ENCODE peak calls at places on chromosomes 12 and 14, in five cellular contexts. One of them, this sample, is unnamed.

GRCh38 chr12:131422185-131422515 is 288.7 kb upstream of the SFSWAP start:
- DNase-seq in GM23338: no peak
- DNase-seq in stomach: no peak
- DNase-seq in AG04450: no peak
- DNase-seq in CD8-positive, alpha-beta memory T cell: no peak
- DNase-seq in this sample: no peak

GRCh38 chr14:20612403-20612802 is 21.2 kb upstream of the RNASE12 start:
- DNase-seq in AG04450: no peak
- DNase-seq in GM23338: no peak
- DNase-seq in stomach: no peak
- DNase-seq in CD8-positive, alpha-beta memory T cell: no peak
- DNase-seq in this sample: no peak

GRCh38 chr12:113858828-113859386 is 107.2 kb downstream of the RBM19 start:
- DNase-seq in AG04450: no peak
- DNase-seq in GM23338: no peak
- DNase-seq in stomach: no peak
- DNase-seq in CD8-positive, alpha-beta memory T cell: no peak
- DNase-seq in this sample: no peak

GRCh38 chr12:69657376-69658137 is 41.5 kb downstream of the BEST3 start:
- DNase-seq in CD8-positive, alpha-beta memory T cell: no peak
- DNase-seq in stomach: no peak
- DNase-seq in AG04450: no peak
- DNase-seq in GM23338: no peak
- DNase-seq in this sample: no peak

GRCh38 chr12:62805517-62805916 is 129.4 kb downstream of the PPM1H start:
- DNase-seq in CD8-positive, alpha-beta memory T cell: no peak
- DNase-seq in GM23338: no peak
- DNase-seq in stomach: no peak
- DNase-seq in AG04450: no peak
- DNase-seq in this sample: no peak

GRCh38 chr12:116319316-116319715 is 41.8 kb upstream of the MED13L start:
- DNase-seq in stomach: no peak
- DNase-seq in CD8-positive, alpha-beta memory T cell: no peak
- DNase-seq in AG04450: no peak
- DNase-seq in GM23338: no peak
- DNase-seq in this sample: no peak

GRCh38 chr14:73717247-73717646 is 3.1 kb upstream of the PNMA1 start:
- DNase-seq in GM23338: no peak
- DNase-seq in AG04450: no peak
- DNase-seq in stomach: no peak
- DNase-seq in CD8-positive, alpha-beta memory T cell: no peak
- DNase-seq in this sample: no peak

GRCh38 chr12:5078423-5078822 is 34.7 kb downstream of the KCNA5 start:
- DNase-seq in stomach: no peak
- DNase-seq in AG04450: no peak
- DNase-seq in GM23338: no peak
- DNase-seq in CD8-positive, alpha-beta memory T cell: no peak
- DNase-seq in this sample: no peak

GRCh38 chr14:100666403-100666802 is 60.3 kb upstream of the DLK1 start:
- DNase-seq in AG04450: no peak
- DNase-seq in GM23338: no peak
- DNase-seq in stomach: no peak
- DNase-seq in CD8-positive, alpha-beta memory T cell: no peak
- DNase-seq in this sample: no peak

GRCh38 chr12:27843714-27844245 is 63.7 kb upstream of the MANSC4 start:
- DNase-seq in CD8-positive, alpha-beta memory T cell: no peak
- DNase-seq in AG04450: no peak
- DNase-seq in GM23338: no peak
- DNase-seq in stomach: no peak
- DNase-seq in this sample: peak; percentile 12

GRCh38 chr12:116687888-116688287 is 50.0 kb downstream of the SPRING1 start:
- DNase-seq in stomach: no peak
- DNase-seq in AG04450: no peak
- DNase-seq in CD8-positive, alpha-beta memory T cell: no peak
- DNase-seq in GM23338: peak; percentile 94
- DNase-seq in this sample: peak; percentile 67

GRCh38 chr14:33949051-33950037 is 1.5 kb downstream of the EGLN3 start:
- DNase-seq in GM23338: peak; percentile 51
- DNase-seq in AG04450: no peak
- DNase-seq in stomach: no peak
- DNase-seq in CD8-positive, alpha-beta memory T cell: no peak
- DNase-seq in this sample: no peak

GRCh38 chr14:96754845-96755184 is 42.4 kb upstream of the VRK1 start:
- DNase-seq in AG04450: no peak
- DNase-seq in GM23338: peak; percentile 46
- DNase-seq in stomach: no peak
- DNase-seq in CD8-positive, alpha-beta memory T cell: no peak
- DNase-seq in this sample: peak; percentile 81

GRCh38 chr12:113932411-113933196 is 33.5 kb downstream of the RBM19 start:
- DNase-seq in GM23338: peak; percentile 16
- DNase-seq in stomach: no peak
- DNase-seq in AG04450: no peak
- DNase-seq in CD8-positive, alpha-beta memory T cell: no peak
- DNase-seq in this sample: peak; percentile 73

GRCh38 chr14:95500772-95501401 is 15.6 kb downstream of the SYNE3 start:
- DNase-seq in GM23338: no peak
- DNase-seq in stomach: peak; percentile 51
- DNase-seq in CD8-positive, alpha-beta memory T cell: no peak
- DNase-seq in AG04450: peak; percentile 65
- DNase-seq in this sample: no peak

GRCh38 chr14:32201816-32202467 is at the start of gene RNU6-7:
- DNase-seq in AG04450: no peak
- DNase-seq in stomach: no peak
- DNase-seq in GM23338: peak; percentile 45
- DNase-seq in CD8-positive, alpha-beta memory T cell: no peak
- DNase-seq in this sample: peak; percentile 66

GRCh38 chr14:80390911-80391310 is 179.6 kb upstream of the DIO2 start:
- DNase-seq in AG04450: no peak
- DNase-seq in GM23338: peak; percentile 57
- DNase-seq in CD8-positive, alpha-beta memory T cell: no peak
- DNase-seq in stomach: no peak
- DNase-seq in this sample: peak; percentile 31

GRCh38 chr12:7907009-7907408 is 29.0 kb downstream of the SLC2A3 start:
- DNase-seq in GM23338: peak; percentile 85
- DNase-seq in AG04450: no peak
- DNase-seq in stomach: peak; percentile 39
- DNase-seq in CD8-positive, alpha-beta memory T cell: no peak
- DNase-seq in this sample: peak; percentile 51

GRCh38 chr14:50985124-50985815 is 41.0 kb upstream of the PYGL start:
- DNase-seq in GM23338: no peak
- DNase-seq in CD8-positive, alpha-beta memory T cell: no peak
- DNase-seq in stomach: no peak
- DNase-seq in AG04450: no peak
- DNase-seq in this sample: no peak

GRCh38 chr14:87994974-87995373 is 2.0 kb upstream of the GALC start:
- DNase-seq in GM23338: no peak
- DNase-seq in AG04450: no peak
- DNase-seq in CD8-positive, alpha-beta memory T cell: peak; percentile 39
- DNase-seq in stomach: no peak
- DNase-seq in this sample: no peak

GRCh38 chr14:35879141-35879648 is 53.1 kb downstream of the BRMS1L start:
- DNase-seq in stomach: no peak
- DNase-seq in CD8-positive, alpha-beta memory T cell: no peak
- DNase-seq in AG04450: no peak
- DNase-seq in GM23338: no peak
- DNase-seq in this sample: no peak

GRCh38 chr12:101939856-101940265 is 62.5 kb downstream of the DRAM1 start:
- DNase-seq in GM23338: peak; percentile 90
- DNase-seq in stomach: peak; percentile 60
- DNase-seq in CD8-positive, alpha-beta memory T cell: peak; percentile 42
- DNase-seq in AG04450: peak; percentile 63
- DNase-seq in this sample: peak; percentile 84

GRCh38 chr12:101933866-101934514 is 56.6 kb downstream of the DRAM1 start:
- DNase-seq in stomach: no peak
- DNase-seq in GM23338: no peak
- DNase-seq in AG04450: no peak
- DNase-seq in CD8-positive, alpha-beta memory T cell: no peak
- DNase-seq in this sample: no peak

GRCh38 chr12:101939306-101939705 is 61.9 kb downstream of the DRAM1 start:
- DNase-seq in GM23338: no peak
- DNase-seq in AG04450: no peak
- DNase-seq in stomach: no peak
- DNase-seq in CD8-positive, alpha-beta memory T cell: no peak
- DNase-seq in this sample: no peak

GRCh38 chr12:101931498-101932326 is 54.3 kb downstream of the DRAM1 start:
- DNase-seq in AG04450: no peak
- DNase-seq in stomach: no peak
- DNase-seq in CD8-positive, alpha-beta memory T cell: no peak
- DNase-seq in GM23338: no peak
- DNase-seq in this sample: no peak

DNA sequence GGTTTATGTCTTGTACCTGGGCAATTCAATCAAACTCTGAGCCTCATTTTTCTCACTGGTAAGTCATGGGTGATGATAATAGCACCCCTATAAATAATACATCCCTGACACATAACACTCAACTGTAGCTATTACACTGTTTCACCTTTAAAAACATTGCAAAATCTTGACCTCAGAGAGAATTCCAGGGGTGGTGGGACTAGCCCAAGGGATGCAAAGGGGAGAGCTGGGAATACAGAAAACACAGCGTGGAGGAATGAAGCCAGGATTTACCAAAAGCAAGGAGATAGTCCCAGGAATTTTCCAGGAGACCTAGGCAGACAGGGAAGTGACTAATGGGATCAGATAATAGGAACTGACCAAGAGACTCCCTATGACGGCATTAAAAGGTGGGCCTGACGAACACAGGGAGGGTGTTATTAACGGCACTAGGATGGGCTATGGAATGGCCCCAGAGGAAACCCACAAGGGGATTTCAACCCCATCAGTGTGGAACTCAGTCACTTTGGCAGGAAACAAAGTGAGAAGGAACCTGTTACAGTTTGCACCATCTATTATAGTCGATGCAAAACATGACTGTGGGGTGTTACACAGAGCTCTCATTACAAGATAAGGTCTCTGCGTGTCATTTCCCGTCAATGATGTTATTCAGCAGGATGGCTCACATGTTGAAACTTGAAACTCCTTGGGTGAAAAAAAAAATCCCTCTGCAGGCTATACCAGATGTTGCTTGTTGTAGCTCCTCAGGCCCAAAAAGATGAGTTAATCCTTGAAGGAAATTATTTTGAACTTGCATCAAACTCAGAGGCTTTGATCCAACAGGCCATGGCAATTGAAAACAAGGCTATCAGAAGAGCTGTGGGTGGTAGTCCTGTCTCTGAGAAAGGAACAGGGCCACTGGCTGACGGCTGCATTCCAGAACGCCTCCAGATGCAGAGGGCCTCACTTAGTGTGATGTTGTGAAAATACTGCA is 58.7 kb downstream of the DRAM1 start:
- DNase-seq in CD8-positive, alpha-beta memory T cell: no peak
- DNase-seq in GM23338: peak; percentile 18
- DNase-seq in stomach: no peak
- DNase-seq in AG04450: peak; percentile 93
- DNase-seq in this sample: no peak
- H3K27ac ChIP-seq in CD8-positive, alpha-beta memory T cell: no peak overlapping the region
- H3K27ac ChIP-seq in GM23338: no peak overlapping the region
- H3K27ac ChIP-seq in stomach: no peak overlapping the region
- H3K27ac ChIP-seq in AG04450: peak overlapping the region; percentile 96
- H3K27ac ChIP-seq in this sample: no peak overlapping the region

GRCh38 chr12:12379831-12380730 is 23.2 kb downstream of the BORCS5 start:
- DNase-seq in stomach: no peak
- DNase-seq in CD8-positive, alpha-beta memory T cell: peak; percentile 39
- DNase-seq in GM23338: no peak
- DNase-seq in AG04450: no peak
- DNase-seq in this sample: no peak
- H3K27ac ChIP-seq in stomach: peak overlapping the region; percentile 29
- H3K27ac ChIP-seq in CD8-positive, alpha-beta memory T cell: peak overlapping the region; percentile 70
- H3K27ac ChIP-seq in GM23338: no peak overlapping the region
- H3K27ac ChIP-seq in AG04450: no peak overlapping the region
- H3K27ac ChIP-seq in this sample: peak overlapping the region; percentile 13

DNA sequence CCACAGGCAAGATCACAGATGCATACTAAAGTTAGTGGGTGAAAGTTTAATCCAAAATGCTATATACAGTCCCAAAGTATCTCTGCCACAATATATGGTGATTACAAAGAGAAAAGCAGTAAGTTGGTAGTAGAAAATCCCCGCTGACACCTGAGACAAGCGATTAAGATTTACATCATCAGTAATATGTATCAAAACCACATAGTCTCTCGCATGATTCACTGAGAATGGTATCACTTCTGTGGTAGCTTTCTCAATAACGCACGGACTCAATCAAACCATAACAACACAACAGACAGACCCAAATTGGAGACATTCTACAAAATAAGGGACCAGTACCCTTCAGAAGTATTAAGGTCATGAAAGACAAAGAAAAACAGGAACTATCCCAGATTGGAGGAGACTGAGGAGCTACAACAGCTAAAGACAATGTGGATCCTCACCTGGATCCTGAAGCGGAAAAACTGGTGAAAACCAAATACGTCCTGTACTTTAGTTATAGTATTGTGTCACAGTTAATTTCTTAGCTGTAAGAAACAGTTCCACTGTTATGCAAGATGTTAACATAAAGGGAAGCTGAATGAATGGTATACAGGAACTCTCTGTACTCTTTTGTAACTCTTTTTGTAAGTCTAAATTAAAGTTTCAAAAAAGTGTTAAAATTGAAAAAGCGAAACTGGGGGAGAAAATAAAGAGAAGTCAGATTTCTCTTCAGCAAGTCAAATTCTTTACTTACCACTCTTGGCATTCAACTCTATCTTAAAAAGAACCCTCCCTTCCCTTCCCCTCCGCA is 51.0 kb downstream of the SPTLC2 start:
- DNase-seq in stomach: no peak
- DNase-seq in CD8-positive, alpha-beta memory T cell: no peak
- DNase-seq in GM23338: no peak
- DNase-seq in AG04450: no peak
- DNase-seq in this sample: no peak
- H3K27ac ChIP-seq in stomach: no peak overlapping the region
- H3K27ac ChIP-seq in CD8-positive, alpha-beta memory T cell: no peak overlapping the region
- H3K27ac ChIP-seq in GM23338: no peak overlapping the region
- H3K27ac ChIP-seq in AG04450: no peak overlapping the region
- H3K27ac ChIP-seq in this sample: no peak overlapping the region

DNA sequence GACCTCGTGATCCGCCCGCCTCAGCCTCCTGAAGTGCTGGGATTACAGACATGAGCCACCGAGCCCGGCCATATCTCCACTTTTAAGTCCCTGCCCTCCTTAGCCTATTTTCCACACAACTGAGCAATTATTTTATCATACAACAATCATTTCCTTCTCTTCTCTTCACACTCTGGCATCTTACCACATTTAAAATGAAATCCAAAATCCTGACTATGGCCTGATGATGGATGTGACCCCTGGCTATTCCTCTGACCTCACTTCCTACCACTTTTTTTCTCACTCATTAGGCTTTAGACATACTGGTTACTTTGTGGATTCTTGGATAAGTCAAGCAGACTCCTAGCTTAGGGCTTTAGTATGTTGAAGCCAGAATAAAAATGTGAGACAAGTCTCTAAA is 21.9 kb upstream of the EID3 start:
- DNase-seq in CD8-positive, alpha-beta memory T cell: no peak
- DNase-seq in AG04450: no peak
- DNase-seq in stomach: no peak
- DNase-seq in GM23338: no peak
- DNase-seq in this sample: no peak
- H3K27ac ChIP-seq in CD8-positive, alpha-beta memory T cell: no peak overlapping the region
- H3K27ac ChIP-seq in AG04450: peak overlapping the region; percentile 57
- H3K27ac ChIP-seq in stomach: no peak overlapping the region
- H3K27ac ChIP-seq in GM23338: no peak overlapping the region
- H3K27ac ChIP-seq in this sample: no peak overlapping the region

This sample was measured in neural progenitor cell.